ENCODE peak calls at places on chromosome 11, in four cellular contexts. J, E, S and D are unnamed samples. For H3K9me3 and H3K4me1, the result is how much of the 10 kb centered on the place peaks cover.

GRCh38 chr11:132908017-132908810 is 624.1 kb downstream of the OPCML start:
- DNase-seq in J (no peak), E (no peak), S (no peak), D (no peak)

GRCh38 chr11:10930224-10930960 is 72.5 kb upstream of the ZBED5 start:
- DNase-seq in J (peak), E (no peak), S (no peak), D (no peak)

GRCh38 chr11:130121430-130121978 is 38.1 kb upstream of the ST14 start:
- DNase-seq in J (no peak), E (no peak), S (no peak), D (no peak)

GRCh38 chr11:107337917-107338316 is 119.7 kb downstream of the CWF19L2 start:
- DNase-seq in J (no peak), E (no peak), S (no peak), D (no peak)

GRCh38 chr11:134393638-134394037 is 18.4 kb downstream of the B3GAT1 start:
- DNase-seq in J (peak), E (no peak), S (peak), D (no peak)

GRCh38 chr11:13292970-13293369 is 15.4 kb downstream of the BMAL1 start:
- DNase-seq in J (no peak), E (no peak), S (no peak), D (no peak)

GRCh38 chr11:64391839-64392238 is 32.9 kb downstream of the RPS6KA4 start:
- DNase-seq in J (no peak), E (no peak), S (no peak), D (no peak)

GRCh38 chr11:64415286-64415685 is 56.3 kb downstream of the RPS6KA4 start:
- DNase-seq in J (no peak), E (no peak), S (no peak), D (no peak)

GRCh38 chr11:64224891-64225607 is 937 bp downstream of the TRPT1 start:
- DNase-seq in J (no peak), E (no peak), S (no peak), D (peak)

GRCh38 chr11:65983589-65983987 is 18.4 kb downstream of the EIF1AD start:
- DNase-seq in J (no peak), E (no peak), S (no peak), D (no peak)

GRCh38 chr11:79441159-79441875 is 487 bp upstream of the TENM4 start:
- DNase-seq in J (no peak), E (no peak), S (no peak), D (no peak)

GRCh38 chr11:15824060-15824459 is 532.3 kb downstream of the SOX6 start:
- DNase-seq in J (no peak), E (no peak), S (no peak), D (peak)

GRCh38 chr11:16815047-16815767 is 76.8 kb downstream of the C11orf58 start:
- DNase-seq in J (no peak), E (no peak), S (no peak), D (peak)

GRCh38 chr11:105870521-105871113 is 151.4 kb downstream of the MSANTD4 start:
- DNase-seq in J (peak), E (no peak), S (no peak), D (no peak)

GRCh38 chr11:69892237-69892985 is 73.2 kb upstream of the FGF3 start:
- DNase-seq in J (no peak), E (no peak), S (peak), D (no peak)

GRCh38 chr11:69893631-69894030 is 74.4 kb upstream of the FGF3 start:
- DNase-seq in J (no peak), E (no peak), S (no peak), D (no peak)

GRCh38 chr11:69896250-69896649 is 77.0 kb upstream of the FGF3 start:
- DNase-seq in J (no peak), E (no peak), S (no peak), D (no peak)

GRCh38 chr11:69892986-69893555 is 73.9 kb upstream of the FGF3 start:
- DNase-seq in J (peak), E (no peak), S (no peak), D (no peak)

GRCh38 chr11:69894126-69895047 is 75.2 kb upstream of the FGF3 start:
- DNase-seq in J (peak), E (no peak), S (no peak), D (no peak)
- H3K9me3 ChIP-seq in J (under half), E (under half), S (under half), D (under half)

DNA sequence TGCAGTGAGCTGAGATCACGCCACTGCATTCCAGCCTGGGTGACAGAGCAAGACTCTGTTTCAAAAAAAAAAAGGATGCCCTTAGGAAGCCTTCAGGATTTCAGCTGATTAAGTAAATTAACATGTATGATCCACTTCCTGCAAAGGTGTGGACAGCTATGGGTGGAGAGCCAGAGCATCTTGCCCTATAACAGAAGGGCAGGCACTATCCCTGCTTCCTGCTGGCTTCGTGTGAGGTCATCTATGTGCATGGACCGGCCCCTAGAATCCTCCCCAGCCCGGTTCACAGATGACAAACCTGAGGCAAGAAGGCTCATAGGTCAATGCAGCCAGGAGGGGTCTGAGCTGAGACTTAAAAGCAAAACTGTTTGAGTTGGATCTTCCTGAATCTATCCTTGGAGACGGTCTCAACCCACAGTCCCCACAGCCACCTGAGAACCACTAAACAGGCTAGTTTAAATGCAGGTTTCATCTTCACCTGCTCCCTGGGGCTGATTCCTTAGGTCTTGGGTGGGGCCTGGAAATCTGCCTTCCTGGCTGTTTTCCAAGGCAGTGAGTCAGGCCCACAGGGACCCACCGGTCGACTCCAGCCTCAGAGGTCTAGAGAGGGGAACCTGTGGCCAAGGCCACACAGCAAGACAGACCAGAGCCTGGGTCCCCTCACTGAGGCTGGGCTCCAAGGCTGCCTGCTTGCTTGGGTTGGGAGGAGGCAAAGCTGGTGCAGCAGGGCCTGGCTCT is 55.2 kb upstream of the MPEG1 start:
- DNase-seq in J (peak), E (no peak), S (no peak), D (no peak)
- H3K4me1 ChIP-seq in J (under half), E (under half), S (under half), D (under half)

GRCh38 chr11:71246559-71246958 is 5.8 kb downstream of the SHANK2 start:
- DNase-seq in J (no peak), E (no peak), S (no peak), D (no peak)
- H3K4me3 ChIP-seq in J (no peak), E (no peak), S (no peak), D (no peak)

DNA sequence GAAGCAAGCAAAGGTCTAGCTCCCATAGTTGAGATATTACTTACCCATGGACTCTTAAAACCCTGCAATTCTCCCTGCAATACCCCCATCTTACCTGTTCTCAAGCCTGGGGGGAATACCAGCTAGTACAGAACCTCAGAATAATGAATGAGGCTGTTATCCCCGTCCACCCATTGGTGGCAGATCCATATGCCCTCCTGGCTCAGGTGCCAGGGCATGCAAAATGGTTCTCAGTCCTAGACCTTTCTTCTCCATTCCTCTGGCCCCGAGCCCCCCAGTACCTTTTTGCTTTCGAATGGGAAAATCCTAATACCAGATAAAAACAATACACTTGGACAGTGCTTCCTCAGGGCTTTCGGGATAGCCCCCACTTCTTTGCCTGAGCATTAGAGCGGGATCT is 86.4 kb downstream of the PIWIL4 start:
- DNase-seq in J (no peak), E (no peak), S (no peak), D (no peak)
- H3K9me3 ChIP-seq in J (under half), E (under half), S (under half), D (under half)